ENCODE peak calls at places on chromosomes 6 and 20, in four cellular contexts. One of them, this sample, is unnamed.

GRCh38 chr20:46219920-46220319 is 88.4 kb downstream of the CDH22 start:
- DNase-seq in colonic mucosa: no peak
- DNase-seq in fibroblast of mammary gland: no peak
- DNase-seq in mucosa of descending colon: no peak
- DNase-seq in this sample: no peak

GRCh38 chr6:154166140-154166539 is 127.1 kb downstream of the OPRM1 start:
- DNase-seq in colonic mucosa: no peak
- DNase-seq in fibroblast of mammary gland: no peak
- DNase-seq in mucosa of descending colon: no peak
- DNase-seq in this sample: no peak

GRCh38 chr6:19827903-19828302 is 9.3 kb upstream of the ID4 start:
- DNase-seq in colonic mucosa: no peak
- DNase-seq in fibroblast of mammary gland: no peak
- DNase-seq in mucosa of descending colon: no peak
- DNase-seq in this sample: no peak

GRCh38 chr6:43306086-43306485 is 2.5 kb downstream of the CRIP3 start:
- DNase-seq in colonic mucosa: no peak
- DNase-seq in fibroblast of mammary gland: no peak
- DNase-seq in mucosa of descending colon: no peak
- DNase-seq in this sample: no peak

GRCh38 chr6:169212897-169213813 is 40.5 kb downstream of the THBS2 start:
- DNase-seq in colonic mucosa: peak
- DNase-seq in fibroblast of mammary gland: peak
- DNase-seq in mucosa of descending colon: peak
- DNase-seq in this sample: peak

GRCh38 chr6:75044846-75045245 is 161.0 kb downstream of the COL12A1 start:
- DNase-seq in colonic mucosa: no peak
- DNase-seq in fibroblast of mammary gland: no peak
- DNase-seq in mucosa of descending colon: no peak
- DNase-seq in this sample: no peak

GRCh38 chr6:17869010-17869752 is 118.3 kb downstream of the KIF13A start:
- DNase-seq in colonic mucosa: no peak
- DNase-seq in fibroblast of mammary gland: peak
- DNase-seq in mucosa of descending colon: no peak
- DNase-seq in this sample: no peak

GRCh38 chr6:32604434-32604877 is 14.8 kb upstream of the HLA-DRB1 start:
- DNase-seq in colonic mucosa: no peak
- DNase-seq in fibroblast of mammary gland: peak
- DNase-seq in mucosa of descending colon: no peak
- DNase-seq in this sample: no peak

GRCh38 chr20:54257090-54257816 is 49.4 kb downstream of the PFDN4 start:
- DNase-seq in colonic mucosa: no peak
- DNase-seq in fibroblast of mammary gland: peak
- DNase-seq in mucosa of descending colon: no peak
- DNase-seq in this sample: no peak

GRCh38 chr6:33787336-33787953 is 1.5 kb downstream of the LEMD2 start:
- DNase-seq in colonic mucosa: no peak
- DNase-seq in fibroblast of mammary gland: peak
- DNase-seq in mucosa of descending colon: no peak
- DNase-seq in this sample: no peak

GRCh38 chr6:16676978-16677377 is 84.3 kb downstream of the ATXN1 start:
- DNase-seq in colonic mucosa: no peak
- DNase-seq in fibroblast of mammary gland: peak
- DNase-seq in mucosa of descending colon: no peak
- DNase-seq in this sample: no peak

GRCh38 chr20:32914031-32914430 is 55.3 kb downstream of the EFCAB8 start:
- DNase-seq in colonic mucosa: no peak
- DNase-seq in fibroblast of mammary gland: no peak
- DNase-seq in mucosa of descending colon: no peak
- DNase-seq in this sample: peak

GRCh38 chr20:50872562-50873288 is 58.5 kb downstream of the ADNP start:
- DNase-seq in colonic mucosa: no peak
- DNase-seq in fibroblast of mammary gland: no peak
- DNase-seq in mucosa of descending colon: peak
- DNase-seq in this sample: no peak

GRCh38 chr6:109381007-109381746 is 1.1 kb downstream of the CD164 start:
- DNase-seq in colonic mucosa: no peak
- DNase-seq in fibroblast of mammary gland: peak
- DNase-seq in mucosa of descending colon: no peak
- DNase-seq in this sample: no peak

GRCh38 chr20:32535316-32535952 is 49.7 kb downstream of the NOL4L start:
- DNase-seq in colonic mucosa: no peak
- DNase-seq in fibroblast of mammary gland: no peak
- DNase-seq in mucosa of descending colon: peak
- DNase-seq in this sample: no peak

GRCh38 chr20:49893242-49894072 is 21.9 kb downstream of the SPATA2 start:
- DNase-seq in colonic mucosa: no peak
- DNase-seq in fibroblast of mammary gland: no peak
- DNase-seq in mucosa of descending colon: no peak
- DNase-seq in this sample: peak

GRCh38 chr20:10605547-10606195 is 68.1 kb downstream of the JAG1 start:
- DNase-seq in colonic mucosa: no peak
- DNase-seq in fibroblast of mammary gland: no peak
- DNase-seq in mucosa of descending colon: no peak
- DNase-seq in this sample: no peak

GRCh38 chr6:42507901-42508300 is 55.9 kb upstream of the UBR2 start:
- DNase-seq in colonic mucosa: no peak
- DNase-seq in fibroblast of mammary gland: peak
- DNase-seq in mucosa of descending colon: no peak
- DNase-seq in this sample: no peak

GRCh38 chr6:91781946-91782345 is 1195.1 kb upstream of the MAP3K7 start:
- DNase-seq in colonic mucosa: no peak
- DNase-seq in fibroblast of mammary gland: no peak
- DNase-seq in mucosa of descending colon: no peak
- DNase-seq in this sample: no peak

GRCh38 chr6:87473419-87473903 is 687 bp downstream of the SLC35A1 start:
- DNase-seq in colonic mucosa: peak
- DNase-seq in fibroblast of mammary gland: peak
- DNase-seq in mucosa of descending colon: peak
- DNase-seq in this sample: no peak

GRCh38 chr6:149482542-149483261 is 2.1 kb downstream of the ZC3H12D start:
- DNase-seq in colonic mucosa: no peak
- DNase-seq in fibroblast of mammary gland: no peak
- DNase-seq in mucosa of descending colon: no peak
- DNase-seq in this sample: no peak

GRCh38 chr6:125066964-125067363 is 86.6 kb upstream of the TPD52L1 start:
- DNase-seq in colonic mucosa: no peak
- DNase-seq in fibroblast of mammary gland: peak
- DNase-seq in mucosa of descending colon: no peak
- DNase-seq in this sample: no peak

GRCh38 chr6:138594042-138594636 is 94.8 kb upstream of the NHSL1 start:
- DNase-seq in colonic mucosa: no peak
- DNase-seq in fibroblast of mammary gland: no peak
- DNase-seq in mucosa of descending colon: no peak
- DNase-seq in this sample: no peak

GRCh38 chr6:166005401-166005845 is 162.2 kb downstream of the TBXT start:
- DNase-seq in colonic mucosa: no peak
- DNase-seq in fibroblast of mammary gland: peak
- DNase-seq in mucosa of descending colon: no peak
- DNase-seq in this sample: peak

GRCh38 chr6:68197356-68197755 is 437.7 kb upstream of the ADGRB3 start:
- DNase-seq in colonic mucosa: no peak
- DNase-seq in fibroblast of mammary gland: no peak
- DNase-seq in mucosa of descending colon: no peak
- DNase-seq in this sample: no peak

GRCh38 chr6:68194846-68195478 is 440.1 kb upstream of the ADGRB3 start:
- DNase-seq in colonic mucosa: no peak
- DNase-seq in fibroblast of mammary gland: no peak
- DNase-seq in mucosa of descending colon: no peak
- DNase-seq in this sample: no peak

GRCh38 chr6:68192988-68193387 is 442.1 kb upstream of the ADGRB3 start:
- DNase-seq in colonic mucosa: no peak
- DNase-seq in fibroblast of mammary gland: no peak
- DNase-seq in mucosa of descending colon: no peak
- DNase-seq in this sample: no peak

GRCh38 chr6:68200929-68201328 is 434.2 kb upstream of the ADGRB3 start:
- DNase-seq in colonic mucosa: no peak
- DNase-seq in fibroblast of mammary gland: no peak
- DNase-seq in mucosa of descending colon: no peak
- DNase-seq in this sample: no peak

DNA sequence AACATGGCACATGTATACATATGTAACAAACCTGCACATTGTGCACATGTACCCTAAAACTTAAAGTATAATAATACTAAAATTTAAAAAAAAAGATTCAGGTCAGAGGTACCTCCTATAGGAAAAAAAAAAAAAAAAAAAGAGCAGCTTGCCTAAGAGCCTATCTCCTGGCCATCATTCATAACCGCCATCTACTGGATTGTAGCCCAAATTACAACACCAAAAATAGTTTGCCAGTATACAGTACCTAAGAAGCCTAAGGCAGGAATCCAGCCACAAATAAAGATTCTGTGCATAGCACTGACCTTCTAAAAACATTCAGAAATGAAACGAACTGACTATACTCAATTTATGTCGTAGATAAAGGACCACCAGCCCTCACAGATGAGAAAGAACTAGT is 438.4 kb upstream of the ADGRB3 start:
- DNase-seq in colonic mucosa: no peak
- DNase-seq in fibroblast of mammary gland: peak
- DNase-seq in mucosa of descending colon: no peak
- DNase-seq in this sample: no peak
- TF ChIP-seq CTCF in colonic mucosa: no peak
- TF ChIP-seq CTCF in fibroblast of mammary gland: peak
- TF ChIP-seq CTCF in mucosa of descending colon: no peak
- TF ChIP-seq CTCF in this sample: no peak

GRCh38 chr6:163455553-163455952 is 41.0 kb downstream of the QKI start:
- DNase-seq in colonic mucosa: no peak
- DNase-seq in fibroblast of mammary gland: peak
- DNase-seq in mucosa of descending colon: no peak
- DNase-seq in this sample: no peak

GRCh38 chr6:163459536-163459935 is 45.0 kb downstream of the QKI start:
- DNase-seq in colonic mucosa: no peak
- DNase-seq in fibroblast of mammary gland: peak
- DNase-seq in mucosa of descending colon: no peak
- DNase-seq in this sample: no peak

GRCh38 chr6:163459007-163459406 is 44.5 kb downstream of the QKI start:
- DNase-seq in colonic mucosa: no peak
- DNase-seq in fibroblast of mammary gland: no peak
- DNase-seq in mucosa of descending colon: no peak
- DNase-seq in this sample: no peak

GRCh38 chr6:163460307-163460782 is 45.8 kb downstream of the QKI start:
- DNase-seq in colonic mucosa: no peak
- DNase-seq in fibroblast of mammary gland: peak
- DNase-seq in mucosa of descending colon: no peak
- DNase-seq in this sample: no peak

GRCh38 chr6:163457637-163458561 is 43.4 kb downstream of the QKI start:
- DNase-seq in colonic mucosa: no peak
- DNase-seq in fibroblast of mammary gland: peak
- DNase-seq in mucosa of descending colon: no peak
- DNase-seq in this sample: no peak
- H3K4me3 ChIP-seq in colonic mucosa: no peak
- H3K4me3 ChIP-seq in fibroblast of mammary gland: no peak
- H3K4me3 ChIP-seq in mucosa of descending colon: no peak
- H3K4me3 ChIP-seq in this sample: no peak

GRCh38 chr6:5115168-5115567 is 30.0 kb downstream of the PPP1R3G start:
- DNase-seq in colonic mucosa: peak
- DNase-seq in fibroblast of mammary gland: peak
- DNase-seq in mucosa of descending colon: peak
- DNase-seq in this sample: no peak
- TF ChIP-seq CTCF in colonic mucosa: peak
- TF ChIP-seq CTCF in fibroblast of mammary gland: peak
- TF ChIP-seq CTCF in mucosa of descending colon: peak
- TF ChIP-seq CTCF in this sample: no peak

DNA sequence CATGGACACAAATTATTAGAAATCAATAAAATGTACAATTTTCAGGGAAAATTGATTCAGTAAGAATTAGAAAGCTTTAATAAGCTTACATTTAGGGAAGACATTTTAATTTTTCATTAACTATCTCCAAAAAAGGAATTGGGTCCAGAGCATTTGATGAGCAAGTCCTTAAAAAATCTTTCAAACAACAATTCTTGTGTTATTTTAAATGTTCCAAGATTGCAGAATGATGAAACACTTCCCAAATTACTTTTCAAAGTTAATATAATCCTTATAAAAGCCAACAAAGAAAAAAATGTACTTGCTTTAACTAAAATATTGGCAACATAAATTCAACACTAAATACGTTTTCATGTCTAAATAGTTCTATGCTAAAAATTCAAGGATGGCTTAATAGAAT is 102.0 kb downstream of the ADAT2 start:
- DNase-seq in colonic mucosa: no peak
- DNase-seq in fibroblast of mammary gland: no peak
- DNase-seq in mucosa of descending colon: no peak
- DNase-seq in this sample: no peak
- H3K4me3 ChIP-seq in colonic mucosa: no peak
- H3K4me3 ChIP-seq in fibroblast of mammary gland: no peak
- H3K4me3 ChIP-seq in mucosa of descending colon: no peak
- H3K4me3 ChIP-seq in this sample: no peak

DNA sequence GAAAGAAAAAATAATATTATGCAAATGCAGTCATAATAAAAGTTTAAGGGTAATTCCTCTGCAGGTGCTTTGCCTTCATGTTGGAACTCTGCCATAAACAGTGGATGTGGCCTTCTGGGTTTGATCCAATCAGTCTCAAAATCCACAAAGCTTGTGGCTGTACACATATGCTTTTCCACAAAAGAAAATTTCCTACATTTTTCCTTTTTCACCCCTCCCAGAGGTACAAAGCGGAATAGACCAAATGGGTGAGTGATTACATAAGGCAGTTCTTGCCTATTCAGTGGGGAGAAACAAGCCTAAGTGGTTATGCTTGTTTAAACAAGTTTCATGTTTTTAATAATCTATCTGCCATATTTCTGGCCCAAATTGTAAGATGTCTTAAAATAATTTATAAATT is 16.7 kb downstream of the CALHM5 start:
- DNase-seq in colonic mucosa: no peak
- DNase-seq in fibroblast of mammary gland: no peak
- DNase-seq in mucosa of descending colon: no peak
- DNase-seq in this sample: no peak
- TF ChIP-seq CTCF in colonic mucosa: no peak
- TF ChIP-seq CTCF in fibroblast of mammary gland: no peak
- TF ChIP-seq CTCF in mucosa of descending colon: no peak
- TF ChIP-seq CTCF in this sample: no peak

DNA sequence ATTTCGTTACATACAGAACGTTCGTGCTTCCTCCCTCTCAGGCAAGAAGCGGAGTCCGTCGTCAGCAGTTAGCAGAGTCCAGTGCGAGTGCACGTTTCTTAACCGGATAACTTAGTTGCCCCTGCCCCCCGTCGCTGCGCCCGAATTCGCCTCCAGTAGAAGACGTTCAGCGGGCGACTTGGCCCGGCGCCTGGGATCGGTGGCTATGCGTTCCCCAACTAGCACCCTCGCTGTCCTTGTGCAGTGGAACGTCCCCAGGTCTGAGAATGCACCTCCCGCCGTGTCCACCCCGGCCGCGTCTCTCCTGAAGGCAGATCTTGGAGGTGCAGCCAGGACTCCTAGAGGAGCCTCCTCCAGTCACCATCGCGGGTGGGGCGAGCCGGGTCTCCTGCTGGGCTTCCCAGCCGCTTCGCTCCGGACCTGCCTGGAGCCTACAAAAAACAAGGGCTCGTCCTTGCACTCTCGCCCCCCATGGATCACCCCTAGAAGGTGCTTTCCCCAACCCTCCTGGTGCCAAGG is 890 bp upstream of the PCSK2 start:
- DNase-seq in colonic mucosa: no peak
- DNase-seq in fibroblast of mammary gland: no peak
- DNase-seq in mucosa of descending colon: peak
- DNase-seq in this sample: peak
- H3K4me3 ChIP-seq in colonic mucosa: peak
- H3K4me3 ChIP-seq in fibroblast of mammary gland: peak
- H3K4me3 ChIP-seq in mucosa of descending colon: no peak
- H3K4me3 ChIP-seq in this sample: peak

This sample was measured in pancreas.